ENCODE peak calls at places on chromosomes 3 and 15, in six cellular contexts. Q is spleen, M is kidney epithelial cell, Z is GM12865, C is osteocyte, S is cardiac muscle cell. V is an unnamed sample.

GRCh38 chr15:57560976-57561711 is 30.6 kb upstream of the MYZAP start:
- DNase-seq in Q (peak; percentile 84), M (no peak), Z (peak; percentile 73), C (peak; percentile 88), S (peak; percentile 86), V (peak; percentile 82)

GRCh38 chr3:150737874-150738679 is 24.9 kb downstream of the SIAH2 start:
- DNase-seq in Q (no peak), M (no peak), Z (peak; percentile 62), C (no peak), S (no peak), V (no peak)

GRCh38 chr3:156349978-156350377 is 204.9 kb downstream of the SSR3 start:
- DNase-seq in Q (no peak), M (no peak), Z (no peak), C (no peak), S (no peak), V (no peak)

GRCh38 chr15:92930776-92931175 is 30.7 kb downstream of the CHD2 start:
- DNase-seq in Q (no peak), M (peak; percentile 79), Z (no peak), C (no peak), S (peak; percentile 41), V (no peak)

GRCh38 chr3:136547293-136547692 is 204.9 kb downstream of the STAG1 start:
- DNase-seq in Q (no peak), M (no peak), Z (peak; percentile 24), C (no peak), S (no peak), V (no peak)

GRCh38 chr3:194360568-194360967 is 9.0 kb downstream of the LRRC15 start:
- DNase-seq in Q (no peak), M (no peak), Z (no peak), C (no peak), S (no peak), V (no peak)

GRCh38 chr3:50321146-50321843 is 1.2 kb downstream of the HYAL2 start:
- DNase-seq in Q (peak; percentile 96), M (no peak), Z (peak; percentile 91), C (peak; percentile 95), S (peak; percentile 94), V (peak; percentile 93)

GRCh38 chr3:38563070-38563901 is 67.1 kb downstream of the EXOG start:
- DNase-seq in Q (peak; percentile 59), M (no peak), Z (no peak), C (no peak), S (no peak), V (peak; percentile 49)

GRCh38 chr3:141401584-141402475 is 33.5 kb downstream of the ZBTB38 start:
- DNase-seq in Q (peak; percentile 93), M (no peak), Z (peak; percentile 72), C (peak; percentile 86), S (peak; percentile 66), V (no peak)

GRCh38 chr3:149535395-149535685 is 60.8 kb downstream of the TM4SF4 start:
- DNase-seq in Q (no peak), M (no peak), Z (no peak), C (no peak), S (no peak), V (no peak)

GRCh38 chr3:12947504-12948369 is 106.4 kb upstream of the RPL32 start:
- DNase-seq in Q (no peak), M (no peak), Z (no peak), C (no peak), S (no peak), V (no peak)

GRCh38 chr3:186849392-186849975 is 7.0 kb downstream of the ADIPOQ start:
- DNase-seq in Q (no peak), M (peak; percentile 37), Z (peak; percentile 71), C (no peak), S (peak; percentile 59), V (no peak)
- TF ChIP-seq CTCF in Q (peak; percentile 55), M (peak; percentile 39), Z (peak; percentile 32), C (peak; percentile 74), S (peak; percentile 41), V (no peak)

GRCh38 chr3:179528786-179529185 is 33.9 kb upstream of the ACTL6A start:
- DNase-seq in Q (no peak), M (peak; percentile 50), Z (no peak), C (no peak), S (no peak), V (no peak)

DNA sequence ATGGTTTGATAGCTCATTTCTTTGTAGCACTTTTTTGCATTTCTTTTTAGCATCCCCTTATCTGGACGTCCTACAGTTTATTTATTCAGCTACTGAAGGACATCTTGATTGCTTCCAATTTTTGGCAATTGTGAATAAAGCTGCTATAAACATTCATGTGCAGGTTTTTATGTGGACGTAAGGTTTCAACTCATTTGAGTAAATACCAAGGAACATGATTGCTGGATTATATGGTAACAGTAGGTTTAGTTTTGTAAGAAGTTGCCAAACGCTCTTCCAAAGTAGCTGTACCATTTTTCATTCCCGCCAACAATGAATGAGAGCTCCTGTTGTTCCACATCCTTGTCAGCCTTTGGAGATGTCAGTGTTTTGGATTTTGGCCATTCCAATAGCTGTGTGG is 29.5 kb upstream of the ACTL6A start:
- DNase-seq in Q (no peak), M (no peak), Z (no peak), C (no peak), S (no peak), V (no peak)
- TF ChIP-seq CTCF in Q (no peak), M (no peak), Z (no peak), C (no peak), S (no peak), V (no peak)

GRCh38 chr3:132800958-132801357 is 78.7 kb upstream of the NPHP3 start:
- DNase-seq in Q (no peak), M (no peak), Z (no peak), C (no peak), S (no peak), V (no peak)

GRCh38 chr3:132805071-132805470 is 82.9 kb upstream of the NPHP3 start:
- DNase-seq in Q (no peak), M (no peak), Z (no peak), C (no peak), S (no peak), V (no peak)

GRCh38 chr3:132804498-132804897 is 82.3 kb upstream of the NPHP3 start:
- DNase-seq in Q (no peak), M (no peak), Z (no peak), C (no peak), S (no peak), V (no peak)

DNA sequence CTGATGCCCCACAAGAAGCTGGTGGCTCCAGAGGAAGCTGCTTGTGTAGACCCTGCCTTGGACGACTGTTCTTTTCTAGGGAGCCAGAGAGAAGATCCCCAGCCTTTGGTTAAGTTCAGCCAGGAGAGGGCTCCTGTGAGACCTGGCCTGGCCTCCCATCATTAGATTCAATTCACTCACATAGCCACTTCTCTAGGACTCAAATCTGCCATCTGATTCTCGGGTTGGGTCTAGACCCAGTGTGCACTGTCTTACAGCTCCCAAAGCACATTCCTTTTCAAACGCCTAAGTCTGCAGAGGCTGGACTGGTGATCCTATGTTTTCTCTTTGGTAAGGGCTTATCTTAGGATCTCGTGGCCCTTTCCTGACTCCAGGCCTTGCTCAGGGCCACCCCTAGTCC is 81.7 kb upstream of the NPHP3 start:
- DNase-seq in Q (no peak), M (no peak), Z (no peak), C (no peak), S (no peak), V (no peak)
- TF ChIP-seq CTCF in Q (no peak), M (peak; percentile 7), Z (no peak), C (peak; percentile 37), S (peak; percentile 22), V (no peak)

DNA sequence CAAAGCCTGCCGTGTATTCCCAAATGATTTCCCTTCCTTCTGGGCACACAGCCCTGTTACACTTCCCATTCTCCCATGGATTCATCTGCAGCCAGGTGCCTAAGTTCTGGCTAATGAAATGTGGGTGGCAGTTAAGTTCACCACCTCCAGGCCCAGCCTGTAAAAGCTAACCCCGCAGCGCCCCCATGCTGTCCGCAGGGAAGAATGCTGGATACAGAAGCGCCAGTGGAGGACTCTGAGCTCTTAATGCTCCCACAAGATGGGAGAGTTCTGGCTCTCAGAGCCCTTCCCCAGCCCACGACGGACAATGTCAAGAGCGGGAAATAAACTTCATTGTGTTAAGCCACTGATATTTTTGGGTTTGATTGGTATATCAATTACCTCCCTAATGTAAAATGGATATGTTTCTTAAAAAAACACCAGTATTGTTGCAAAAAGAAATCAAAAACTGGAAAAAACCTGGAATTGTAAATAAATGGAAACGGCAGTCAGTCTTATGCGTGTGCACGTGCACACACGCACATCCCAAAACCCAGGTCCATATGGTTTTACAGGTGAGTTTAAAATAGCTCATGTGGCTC is 37.7 kb upstream of the FGD5 start:
- DNase-seq in Q (peak; percentile 87), M (peak; percentile 14), Z (peak; percentile 86), C (no peak), S (peak; percentile 82), V (peak; percentile 38)
- TF ChIP-seq CTCF in Q (peak; percentile 55), M (peak; percentile 84), Z (peak; percentile 87), C (peak; percentile 35), S (peak; percentile 86), V (no peak)

GRCh38 chr3:128275316-128276150 is 122.3 kb downstream of the EEFSEC start:
- DNase-seq in Q (no peak), M (no peak), Z (no peak), C (peak; percentile 69), S (no peak), V (peak; percentile 59)

GRCh38 chr3:128273116-128273840 is 120.0 kb downstream of the EEFSEC start:
- DNase-seq in Q (no peak), M (no peak), Z (no peak), C (peak; percentile 67), S (no peak), V (peak; percentile 57)

GRCh38 chr3:128276151-128276445 is 122.8 kb downstream of the EEFSEC start:
- DNase-seq in Q (no peak), M (no peak), Z (no peak), C (no peak), S (no peak), V (peak; percentile 33)

GRCh38 chr3:128273841-128274573 is 120.7 kb downstream of the EEFSEC start:
- DNase-seq in Q (no peak), M (no peak), Z (no peak), C (peak; percentile 82), S (no peak), V (peak; percentile 64)

GRCh38 chr3:128274837-128275236 is 121.6 kb downstream of the EEFSEC start:
- DNase-seq in Q (no peak), M (peak; percentile 85), Z (no peak), C (peak; percentile 78), S (no peak), V (peak; percentile 43)
- TF ChIP-seq CTCF in Q (no peak), M (no peak), Z (no peak), C (no peak), S (peak; percentile 11), V (no peak)

GRCh38 chr3:10772230-10773161 is 43.5 kb upstream of the SLC6A11 start:
- DNase-seq in Q (peak; percentile 52), M (no peak), Z (peak; percentile 23), C (peak; percentile 81), S (no peak), V (peak; percentile 47)
- TF ChIP-seq CTCF in Q (no peak), M (no peak), Z (peak; percentile 29), C (peak; percentile 13), S (no peak), V (no peak)

V was measured in coronary artery.